ENCODE peak calls at places on chromosomes 5 and 9, in five cellular contexts. H is suprapubic skin, D is vagina, C is GM12878, K is transverse colon. M is an unnamed sample.

GRCh38 chr9:95641591-95641990 is 124.8 kb upstream of the PTCH1 start:
- DNase-seq in H (no peak), D (no peak), C (no peak), K (no peak), M (no peak)

GRCh38 chr5:21071986-21072385 is 1084.0 kb upstream of the CDH18 start:
- DNase-seq in H (no peak), D (no peak), C (no peak), K (no peak), M (no peak)

GRCh38 chr5:139457653-139458306 is 4.8 kb downstream of the ECSCR start:
- DNase-seq in H (no peak), D (no peak), C (no peak), K (no peak), M (no peak)

GRCh38 chr9:4494806-4495205 is 4.5 kb downstream of the SLC1A1 start:
- DNase-seq in H (no peak), D (no peak), C (no peak), K (no peak), M (no peak)

GRCh38 chr9:75422939-75423522 is 334.7 kb downstream of the OSTF1 start:
- DNase-seq in H (no peak), D (no peak), C (no peak), K (no peak), M (no peak)

GRCh38 chr9:11275158-11275695 is 662.4 kb upstream of the PTPRD start:
- DNase-seq in H (no peak), D (no peak), C (no peak), K (no peak), M (no peak)

GRCh38 chr5:57783693-57784092 is 301.1 kb upstream of the ACTBL2 start:
- DNase-seq in H (no peak), D (no peak), C (no peak), K (no peak), M (no peak)

GRCh38 chr9:131543141-131543540 is 2.2 kb upstream of the PRRT1B start:
- DNase-seq in H (no peak), D (no peak), C (no peak), K (no peak), M (no peak)

GRCh38 chr9:111431684-111432083 is 52.5 kb downstream of the ECPAS start:
- DNase-seq in H (no peak), D (no peak), C (no peak), K (no peak), M (no peak)

GRCh38 chr9:95585824-95586223 is 69.1 kb upstream of the PTCH1 start:
- DNase-seq in H (no peak), D (no peak), C (no peak), K (no peak), M (no peak)

GRCh38 chr9:110922145-110922544 is 116.1 kb downstream of the LPAR1 start:
- DNase-seq in H (no peak), D (no peak), C (no peak), K (no peak), M (no peak)

GRCh38 chr9:6106576-6107339 is 91.3 kb upstream of the RANBP6 start:
- DNase-seq in H (no peak), D (no peak), C (peak), K (no peak), M (no peak)

GRCh38 chr5:24226492-24226891 is 418.3 kb downstream of the CDH10 start:
- DNase-seq in H (no peak), D (no peak), C (no peak), K (no peak), M (no peak)

GRCh38 chr9:108117775-108118174 is 628.2 kb upstream of the KLF4 start:
- DNase-seq in H (no peak), D (no peak), C (no peak), K (no peak), M (no peak)

GRCh38 chr5:159051431-159052281 is 48.1 kb downstream of the EBF1 start:
- DNase-seq in H (peak), D (no peak), C (no peak), K (peak), M (no peak)

GRCh38 chr5:118478852-118479251 is 509.5 kb downstream of the DTWD2 start:
- DNase-seq in H (no peak), D (no peak), C (no peak), K (no peak), M (no peak)

GRCh38 chr5:130034872-130035271 is 130.6 kb downstream of the CHSY3 start:
- DNase-seq in H (no peak), D (no peak), C (no peak), K (no peak), M (no peak)

GRCh38 chr9:129145841-129146292 is 32.2 kb downstream of the IER5L start:
- DNase-seq in H (no peak), D (no peak), C (no peak), K (no peak), M (no peak)

GRCh38 chr5:72619251-72619650 is 112.0 kb upstream of the ZNF366 start:
- DNase-seq in H (no peak), D (no peak), C (no peak), K (no peak), M (no peak)

GRCh38 chr5:39207628-39208027 is 11.7 kb downstream of the FYB1 start:
- DNase-seq in H (no peak), D (no peak), C (no peak), K (no peak), M (no peak)

GRCh38 chr5:139823757-139824355 is 28.2 kb downstream of the PSD2 start:
- DNase-seq in H (no peak), D (no peak), C (no peak), K (no peak), M (no peak)

GRCh38 chr9:88826651-88827245 is 164.5 kb upstream of the S1PR3 start:
- DNase-seq in H (no peak), D (no peak), C (no peak), K (no peak), M (no peak)

GRCh38 chr5:13648822-13649221 is 295.7 kb downstream of the DNAH5 start:
- DNase-seq in H (no peak), D (no peak), C (no peak), K (no peak), M (no peak)

DNA sequence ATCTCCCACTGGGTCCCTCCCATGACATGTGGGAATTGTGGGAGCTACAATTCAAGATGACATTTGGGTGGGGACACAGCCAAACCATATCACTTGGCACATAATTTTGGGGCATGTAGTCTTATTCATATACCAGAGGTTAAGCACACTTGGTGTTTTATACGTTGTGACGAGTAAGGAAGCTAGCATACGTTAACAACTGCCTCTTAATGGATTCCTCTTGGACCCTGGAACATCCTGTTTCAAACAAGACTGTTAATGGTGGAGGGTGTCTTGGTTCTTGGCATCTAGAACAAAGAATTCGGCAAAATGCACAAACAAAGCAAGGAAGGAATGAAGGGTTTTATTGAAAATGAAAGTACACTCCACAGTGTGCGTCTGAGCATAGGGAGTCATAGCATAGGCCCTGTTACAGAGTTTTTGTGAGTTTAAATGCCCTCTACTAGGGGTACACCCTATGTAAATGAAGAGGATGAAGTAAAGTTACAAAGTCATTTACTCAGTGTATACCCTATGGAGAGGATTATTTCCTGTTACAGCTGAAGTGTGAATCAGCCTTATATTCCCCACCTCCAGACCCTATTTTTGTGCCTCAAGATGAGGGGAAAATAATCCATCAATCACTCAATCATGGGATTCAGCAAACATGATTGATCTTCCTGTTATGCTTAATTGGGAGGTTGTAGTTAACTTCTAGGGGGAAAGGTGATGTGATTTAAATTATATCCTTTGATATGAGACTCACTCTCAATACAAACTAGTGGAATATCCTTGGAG is 84.7 kb upstream of the MYO10 start:
- DNase-seq in H (no peak), D (no peak), C (no peak), K (no peak), M (no peak)
- H3K4me3 ChIP-seq in H (no peak), D (no peak), C (no peak), K (no peak), M (peak)

GRCh38 chr5:181053760-181054122 is 13.7 kb downstream of the BTNL9 start:
- DNase-seq in H (no peak), D (no peak), C (no peak), K (no peak), M (no peak)
- TF ChIP-seq POLR2AphosphoS5 in H (no peak), D (no peak), C (no peak), K (no peak), M (no peak)

DNA sequence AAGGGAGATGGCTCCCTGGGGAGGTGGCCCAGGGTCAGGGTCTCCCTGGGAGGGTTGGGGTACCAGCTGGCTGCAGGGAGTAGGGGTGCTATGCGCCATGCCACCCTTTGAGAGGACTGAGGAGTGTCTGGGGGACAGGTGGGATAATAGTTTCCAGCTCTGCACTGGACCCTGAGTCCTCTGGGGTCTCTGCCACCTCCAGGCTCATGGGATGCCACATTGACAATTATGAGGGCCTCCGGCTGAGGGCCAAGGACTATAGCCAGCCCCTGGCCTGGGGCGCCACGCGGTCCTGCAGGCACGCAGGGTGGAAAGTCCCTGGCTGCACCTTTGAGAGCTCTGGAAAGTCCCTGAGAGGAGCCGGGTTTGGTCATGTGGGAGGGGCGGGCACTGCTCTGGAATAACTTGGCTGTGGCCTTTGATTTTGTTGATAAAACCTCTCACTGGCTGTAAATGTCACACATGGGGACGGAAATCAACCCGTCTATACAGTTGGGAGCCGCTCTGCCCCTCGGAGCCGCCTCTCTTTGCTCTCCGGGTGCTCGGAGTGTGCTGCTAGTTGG is 16.0 kb downstream of the TRAF2 start:
- DNase-seq in H (peak), D (no peak), C (peak), K (peak), M (peak)
- TF ChIP-seq POLR2A in H (no peak), D (no peak), C (peak), K (peak), M (no peak)

GRCh38 chr5:90344693-90345092 is 64.9 kb downstream of the CETN3 start:
- DNase-seq in H (no peak), D (no peak), C (no peak), K (no peak), M (no peak)

GRCh38 chr5:90334746-90335145 is 74.8 kb downstream of the CETN3 start:
- DNase-seq in H (no peak), D (no peak), C (no peak), K (no peak), M (no peak)

GRCh38 chr5:90337449-90338052 is 72.0 kb downstream of the CETN3 start:
- DNase-seq in H (no peak), D (no peak), C (no peak), K (no peak), M (no peak)

GRCh38 chr5:90342576-90342975 is 67.0 kb downstream of the CETN3 start:
- DNase-seq in H (no peak), D (no peak), C (no peak), K (no peak), M (no peak)

DNA sequence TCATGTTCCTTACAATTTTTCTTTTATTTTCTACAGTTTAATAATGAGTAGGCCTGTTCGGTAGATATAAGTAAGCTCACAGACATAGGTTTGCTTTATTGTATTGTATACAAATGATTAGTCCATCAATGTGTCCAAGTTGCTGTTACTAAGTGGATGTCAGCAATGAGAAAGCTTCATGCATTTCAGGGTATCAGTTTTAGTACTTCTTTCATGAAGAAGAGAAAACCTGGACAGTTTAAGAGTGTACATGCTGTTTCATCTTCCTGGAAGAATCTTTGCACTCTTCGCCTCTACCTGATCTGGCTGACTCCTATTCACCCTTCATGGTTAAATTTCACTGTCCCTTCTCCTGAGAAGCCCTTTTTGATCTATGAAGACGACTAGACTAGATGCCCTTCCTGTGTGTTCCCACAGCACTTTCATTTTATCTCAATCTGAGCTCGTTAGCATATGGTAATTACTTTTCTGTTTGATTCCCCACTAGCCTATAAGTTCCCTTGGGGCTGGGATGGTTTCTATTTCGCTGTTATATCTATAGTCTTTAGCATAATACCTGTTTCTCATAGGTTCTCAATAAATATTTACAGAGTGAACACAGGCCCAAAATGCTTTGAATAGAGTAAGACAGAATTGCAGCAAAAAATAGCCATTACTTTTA is 70.7 kb downstream of the CETN3 start:
- DNase-seq in H (no peak), D (no peak), C (peak), K (no peak), M (no peak)
- H3K4me3 ChIP-seq in H (no peak), D (no peak), C (peak), K (no peak), M (no peak)

DNA sequence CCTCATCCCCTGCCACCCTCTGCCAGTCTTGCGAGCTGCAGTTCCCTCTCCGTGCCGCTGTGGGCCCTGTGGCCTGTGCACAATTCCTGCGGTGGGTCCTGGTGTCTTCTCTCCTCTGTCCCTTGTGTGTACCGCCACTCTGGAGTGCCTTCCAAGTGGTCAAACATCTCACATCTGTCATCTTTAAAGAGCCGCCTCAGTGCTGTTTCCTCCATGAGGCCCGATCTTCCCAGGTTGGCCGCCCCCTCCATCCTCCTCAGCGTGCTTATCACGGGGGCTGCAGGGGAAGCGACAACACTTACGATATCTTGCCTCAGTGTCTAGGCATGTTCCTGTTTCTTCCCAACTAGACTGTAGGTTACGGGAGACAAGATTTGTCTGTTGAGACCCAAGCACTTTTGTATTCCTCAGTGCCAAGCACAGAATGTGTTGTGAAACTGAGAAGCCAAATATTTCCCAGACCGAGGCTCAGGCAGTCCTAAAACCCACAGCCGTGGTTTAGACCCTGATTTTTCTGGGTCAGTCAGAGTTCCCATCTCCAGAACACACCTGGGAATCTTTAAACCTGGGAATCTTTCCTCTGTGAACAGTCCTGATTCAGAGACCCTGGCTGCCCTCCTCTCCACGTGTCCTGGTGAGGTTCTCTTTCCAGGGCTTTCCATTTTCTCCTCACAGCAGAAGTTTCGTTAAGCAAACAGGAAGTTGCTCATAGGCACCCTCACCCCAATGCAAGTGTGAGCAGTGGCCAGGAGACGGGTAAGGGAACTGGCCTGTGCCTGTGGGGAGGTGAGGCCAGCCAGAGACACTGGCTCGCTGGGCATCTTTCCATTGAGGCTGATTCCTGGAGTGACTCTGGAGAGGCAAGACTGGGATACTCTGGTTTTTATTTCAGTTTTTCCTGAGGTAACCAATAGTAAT is 28.8 kb downstream of the SLC46A2 start:
- DNase-seq in H (no peak), D (no peak), C (no peak), K (peak), M (no peak)
- TF ChIP-seq POLR2AphosphoS5 in H (no peak), D (no peak), C (no peak), K (no peak), M (no peak)

GRCh38 chr9:19513671-19514275 is 105.0 kb downstream of the ACER2 start:
- DNase-seq in H (no peak), D (no peak), C (no peak), K (no peak), M (no peak)

GRCh38 chr9:19512432-19512831 is 103.6 kb downstream of the ACER2 start:
- DNase-seq in H (no peak), D (no peak), C (no peak), K (no peak), M (no peak)

GRCh38 chr9:19516348-19516747 is 107.5 kb downstream of the ACER2 start:
- DNase-seq in H (no peak), D (no peak), C (no peak), K (no peak), M (no peak)

GRCh38 chr9:19521205-19521604 is 112.4 kb downstream of the ACER2 start:
- DNase-seq in H (no peak), D (no peak), C (no peak), K (no peak), M (no peak)

DNA sequence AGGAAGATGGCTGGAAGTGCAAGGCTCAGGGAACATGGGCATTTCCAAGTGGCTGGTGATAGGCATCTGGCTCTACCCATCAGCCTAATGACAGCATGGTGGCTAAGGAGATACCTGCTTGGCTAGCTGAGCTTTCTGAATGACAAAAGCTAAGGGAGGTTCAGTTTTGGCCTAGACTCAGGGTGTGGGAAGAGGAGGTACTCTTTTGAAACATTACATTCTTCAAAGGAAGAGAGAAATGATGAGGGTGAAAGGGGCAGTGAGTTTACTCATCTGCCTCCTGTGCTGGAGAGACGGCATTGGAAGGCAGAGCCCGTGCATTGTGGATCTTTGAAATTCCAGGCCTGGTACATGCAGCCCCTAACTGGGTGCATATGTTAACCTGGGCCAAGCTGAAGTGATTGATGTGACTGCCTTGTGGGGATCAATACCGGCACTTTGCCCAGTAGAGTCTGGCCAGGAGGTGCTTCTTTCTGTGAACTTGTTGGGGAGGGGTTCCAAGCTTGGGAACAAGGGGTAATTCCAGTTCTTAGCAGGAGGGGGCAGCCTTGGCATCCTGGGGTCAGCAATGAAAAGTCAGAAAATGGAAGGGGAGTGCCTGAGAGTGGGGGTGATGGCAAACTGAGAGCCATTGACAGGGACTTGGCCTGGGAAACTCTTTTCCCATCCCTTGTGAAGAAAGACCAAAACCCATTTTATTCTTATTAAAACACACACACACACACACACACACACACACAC is 108.6 kb downstream of the ACER2 start:
- DNase-seq in H (no peak), D (no peak), C (no peak), K (no peak), M (no peak)
- TF ChIP-seq POLR2A in H (no peak), D (no peak), C (no peak), K (no peak), M (no peak)

DNA sequence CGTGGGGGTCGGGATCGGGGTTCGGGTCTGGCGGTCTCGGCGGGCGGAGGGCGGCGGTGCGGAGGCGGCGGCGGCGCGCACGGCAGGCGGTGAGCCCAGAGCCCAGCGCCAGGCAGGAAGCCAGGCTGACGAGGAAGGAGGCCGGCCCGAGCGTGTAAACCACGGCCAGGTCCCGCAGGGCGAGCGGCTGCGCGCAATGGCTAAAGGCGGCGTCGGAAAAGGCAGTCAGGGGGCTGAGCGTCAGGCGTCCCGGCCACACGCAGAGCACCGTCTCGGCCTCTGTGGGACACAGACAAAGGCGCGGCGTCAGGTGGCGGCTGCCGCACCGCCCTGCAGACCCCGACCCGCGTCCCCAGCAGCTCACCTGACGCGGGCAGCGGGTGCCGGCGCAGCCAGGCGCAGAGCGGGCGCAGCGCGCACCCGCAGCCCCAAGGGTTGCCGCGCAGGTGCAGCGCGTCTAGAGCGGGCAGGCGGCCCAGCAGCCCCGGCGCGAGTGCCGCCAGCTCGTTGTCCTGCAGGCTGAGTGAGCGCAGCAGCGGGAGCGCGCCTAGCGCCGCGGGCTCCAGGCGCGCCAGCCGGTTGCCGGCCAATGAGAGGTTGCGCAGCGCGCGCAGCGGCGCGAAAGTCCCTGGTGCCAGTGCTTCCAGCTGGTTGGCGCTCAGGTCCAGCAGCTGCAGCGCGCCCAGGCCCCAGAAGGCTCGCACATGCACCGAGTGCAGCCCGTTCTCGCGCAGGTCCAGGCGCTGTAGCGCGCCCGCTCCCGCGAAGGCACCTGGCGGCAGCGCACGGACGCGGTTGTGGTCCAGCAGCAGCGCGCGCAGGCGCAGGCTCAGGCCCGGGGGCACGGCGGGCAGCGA is 716 bp downstream of the LRRC26 start:
- DNase-seq in H (no peak), D (no peak), C (no peak), K (peak), M (peak)
- H3K4me3 ChIP-seq in H (peak), D (peak), C (peak), K (peak), M (peak)